ENCODE peak calls at places on chromosome 21, in four cellular contexts. U, M, D and G are unnamed samples.

GRCh38 chr21:16124397-16125130 is 394.8 kb downstream of the USP25 start:
- DNase-seq in U (no peak), M (peak; percentile 39), D (no peak), G (no peak)

GRCh38 chr21:38992737-38993136 is 187.0 kb downstream of the ETS2 start:
- DNase-seq in U (no peak), M (no peak), D (no peak), G (no peak)

GRCh38 chr21:38494688-38495087 is 3.6 kb downstream of the ERG start:
- DNase-seq in U (no peak), M (no peak), D (no peak), G (no peak)

GRCh38 chr21:38327984-38328383 is 71.2 kb downstream of the KCNJ15 start:
- DNase-seq in U (no peak), M (no peak), D (no peak), G (no peak)

GRCh38 chr21:39612233-39613028 is at the start of gene B3GALT5:
- DNase-seq in U (no peak), M (no peak), D (peak; percentile 33), G (no peak)

GRCh38 chr21:24824209-24824608 is 783.1 kb downstream of the MRPL39 start:
- DNase-seq in U (no peak), M (no peak), D (no peak), G (no peak)

GRCh38 chr21:16059981-16060380 is 330.2 kb downstream of the USP25 start:
- DNase-seq in U (no peak), M (no peak), D (no peak), G (no peak)

GRCh38 chr21:34693192-34693810 is 24.5 kb downstream of the CLIC6 start:
- DNase-seq in U (peak; percentile 55), M (peak; percentile 48), D (no peak), G (peak; percentile 75)

GRCh38 chr21:32456497-32456918 is 44.0 kb downstream of the EVA1C start:
- DNase-seq in U (no peak), M (no peak), D (no peak), G (no peak)

GRCh38 chr21:28592205-28592845 is 400.4 kb downstream of the LTN1 start:
- DNase-seq in U (no peak), M (no peak), D (no peak), G (no peak)

GRCh38 chr21:34886554-34887385 is 162.3 kb downstream of the RUNX1 start:
- DNase-seq in U (no peak), M (no peak), D (no peak), G (peak; percentile 44)

GRCh38 chr21:33981341-33982101 is 65.9 kb upstream of the ATP5PO start:
- DNase-seq in U (no peak), M (no peak), D (no peak), G (no peak)

GRCh38 chr21:15775291-15775690 is 45.5 kb downstream of the USP25 start:
- DNase-seq in U (no peak), M (no peak), D (no peak), G (no peak)

GRCh38 chr21:19523731-19524130 is 1120.1 kb upstream of the TMPRSS15 start:
- DNase-seq in U (no peak), M (no peak), D (no peak), G (no peak)

GRCh38 chr21:15005391-15005790 is 59.4 kb downstream of the NRIP1 start:
- DNase-seq in U (no peak), M (no peak), D (peak; percentile 74), G (no peak)

GRCh38 chr21:25561668-25562641 is 45.3 kb downstream of the MRPL39 start:
- DNase-seq in U (no peak), M (peak; percentile 2), D (no peak), G (no peak)

GRCh38 chr21:34635307-34635706 is 20.4 kb upstream of the RCAN1 start:
- DNase-seq in U (no peak), M (peak; percentile 5), D (no peak), G (peak; percentile 68)

GRCh38 chr21:33369586-33369985 is 33.6 kb upstream of the IFNGR2 start:
- DNase-seq in U (no peak), M (no peak), D (no peak), G (no peak)

GRCh38 chr21:15063081-15063820 is 1.5 kb downstream of the NRIP1 start:
- DNase-seq in U (peak; percentile 29), M (no peak), D (no peak), G (peak; percentile 23)

GRCh38 chr21:32803651-32804050 is 32.1 kb upstream of the PAXBP1 start:
- DNase-seq in U (no peak), M (no peak), D (no peak), G (no peak)

GRCh38 chr21:33762798-33763572 is 120.7 kb downstream of the ITSN1 start:
- DNase-seq in U (no peak), M (no peak), D (no peak), G (no peak)

GRCh38 chr21:29669416-29669815 is 270.4 kb downstream of the GRIK1 start:
- DNase-seq in U (no peak), M (no peak), D (no peak), G (no peak)

GRCh38 chr21:29172282-29172681 is 41.8 kb downstream of the MAP3K7CL start:
- DNase-seq in U (no peak), M (no peak), D (no peak), G (no peak)

GRCh38 chr21:14968029-14968428 is 96.8 kb downstream of the NRIP1 start:
- DNase-seq in U (no peak), M (no peak), D (no peak), G (no peak)

GRCh38 chr21:16117851-16118592 is 388.2 kb downstream of the USP25 start:
- DNase-seq in U (no peak), M (peak; percentile 56), D (no peak), G (no peak)

GRCh38 chr21:17542371-17542992 is 29.6 kb downstream of the CXADR start:
- DNase-seq in U (peak; percentile 94), M (peak; percentile 37), D (no peak), G (no peak)

GRCh38 chr21:32712043-32712442 is 15.8 kb downstream of the SYNJ1 start:
- DNase-seq in U (no peak), M (no peak), D (no peak), G (no peak)

GRCh38 chr21:45110873-45111624 is 36.7 kb downstream of the ADARB1 start:
- DNase-seq in U (no peak), M (no peak), D (no peak), G (peak; percentile 52)
- TF ChIP-seq MAFK in U (no peak), M (no peak), D (no peak), G (no peak)

GRCh38 chr21:42102063-42102462 is 30.9 kb downstream of the UMODL1 start:
- DNase-seq in U (no peak), M (no peak), D (no peak), G (no peak)
- TF ChIP-seq RNF2 in U (no peak), M (no peak), D (no peak), G (no peak)

GRCh38 chr21:44681861-44682579 is at the start of gene KRTAP12-1:
- DNase-seq in U (no peak), M (no peak), D (no peak), G (no peak)
- TF ChIP-seq MAFK in U (no peak), M (no peak), D (no peak), G (no peak)

DNA sequence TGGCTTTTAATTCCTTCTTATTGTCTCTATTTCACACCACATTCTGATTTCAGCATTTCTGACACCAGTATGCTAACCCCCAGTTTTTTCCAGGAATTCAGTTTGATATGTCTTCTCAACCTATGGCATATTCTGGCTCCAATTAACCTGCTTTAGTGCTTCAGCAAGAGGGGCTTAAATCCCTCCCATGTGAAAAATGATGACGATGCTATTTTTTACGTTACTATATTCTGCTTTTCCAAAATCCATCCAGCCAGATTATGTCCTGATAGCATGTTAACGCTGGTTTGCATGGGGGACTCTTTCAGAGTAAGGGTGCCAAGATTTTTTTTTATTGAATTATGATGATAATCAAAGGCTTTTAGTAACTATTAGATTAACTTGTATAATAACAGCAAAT is 163.3 kb upstream of the ADAMTS5 start:
- DNase-seq in U (no peak), M (no peak), D (no peak), G (no peak)
- TF ChIP-seq RNF2 in U (no peak), M (no peak), D (no peak), G (no peak)

GRCh38 chr21:45516671-45517151 is 25.5 kb downstream of the SLC19A1 start:
- DNase-seq in U (no peak), M (no peak), D (no peak), G (no peak)

GRCh38 chr21:45519182-45519581 is 23.1 kb downstream of the SLC19A1 start:
- DNase-seq in U (no peak), M (no peak), D (no peak), G (no peak)

GRCh38 chr21:45515241-45516061 is 26.8 kb downstream of the SLC19A1 start:
- DNase-seq in U (no peak), M (no peak), D (no peak), G (no peak)

GRCh38 chr21:45516071-45516670 is 26.1 kb downstream of the SLC19A1 start:
- DNase-seq in U (no peak), M (no peak), D (no peak), G (no peak)

GRCh38 chr21:45517249-45518065 is 24.8 kb downstream of the SLC19A1 start:
- DNase-seq in U (no peak), M (no peak), D (no peak), G (no peak)
- TF ChIP-seq MAFK in U (no peak), M (no peak), D (no peak), G (no peak)

GRCh38 chr21:43900078-43900385 is 35.0 kb downstream of the AGPAT3 start:
- DNase-seq in U (no peak), M (no peak), D (no peak), G (no peak)

GRCh38 chr21:43899307-43900077 is 34.5 kb downstream of the AGPAT3 start:
- DNase-seq in U (no peak), M (no peak), D (no peak), G (no peak)

GRCh38 chr21:43902441-43902840 is 37.4 kb downstream of the AGPAT3 start:
- DNase-seq in U (no peak), M (no peak), D (no peak), G (peak; percentile 38)

GRCh38 chr21:43903451-43904091 is 38.5 kb downstream of the AGPAT3 start:
- DNase-seq in U (no peak), M (no peak), D (no peak), G (no peak)

DNA sequence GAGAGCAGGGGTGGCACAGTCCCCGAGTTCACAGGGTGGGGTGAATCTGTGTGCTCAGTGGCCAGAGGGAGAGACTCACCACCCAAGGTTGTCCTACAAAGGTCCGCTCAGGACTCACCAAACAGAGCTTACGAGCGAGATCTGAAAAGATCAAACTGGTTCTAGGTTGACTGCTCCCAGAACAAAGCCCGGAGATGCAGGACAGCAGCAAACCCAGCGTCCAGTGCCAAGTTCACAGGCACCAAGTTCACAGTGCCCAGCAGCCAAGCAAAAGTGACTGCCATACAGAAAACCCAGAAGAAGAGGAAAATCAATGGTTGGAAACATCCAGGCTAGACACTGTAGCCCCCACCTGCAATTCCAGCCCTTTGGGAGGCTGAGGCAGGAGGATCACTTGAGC is 35.7 kb downstream of the AGPAT3 start:
- DNase-seq in U (no peak), M (no peak), D (no peak), G (no peak)
- TF ChIP-seq RNF2 in U (no peak), M (no peak), D (no peak), G (no peak)

DNA sequence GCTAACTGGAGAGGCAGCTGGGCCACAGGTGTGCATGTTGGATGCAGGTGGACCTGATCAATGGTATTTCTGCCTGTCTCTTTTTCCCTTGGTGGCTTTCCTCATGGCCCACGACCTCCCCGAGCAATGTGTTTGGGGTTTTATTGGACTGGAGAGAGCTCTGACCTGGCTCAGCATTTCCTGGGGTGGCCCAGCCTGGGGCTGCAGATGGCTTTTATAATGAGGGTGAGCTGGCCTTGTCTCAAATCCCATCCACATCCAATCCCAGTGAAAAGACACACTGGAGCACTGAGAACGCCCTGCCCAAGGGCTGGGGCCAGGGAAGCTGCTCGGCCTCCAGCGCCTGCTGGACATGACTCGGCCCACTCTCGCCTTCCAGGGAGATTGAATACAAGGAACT is 44.1 kb downstream of the SIM2 start:
- DNase-seq in U (no peak), M (no peak), D (no peak), G (peak; percentile 11)
- TF ChIP-seq MAFK in U (no peak), M (no peak), D (no peak), G (no peak)

GRCh38 chr21:41664881-41665765 is 101.7 kb downstream of the RIPK4 start:
- DNase-seq in U (no peak), M (no peak), D (no peak), G (no peak)
- TF ChIP-seq RNF2 in U (no peak), M (no peak), D (no peak), G (no peak)